ENCODE peak calls at places on chromosomes 13 and 19, in four cellular contexts. Y is memory B cell, Q is SK-N-DZ, I is kidney glomerular epithelial cell. T is an unnamed sample.

GRCh38 chr13:22482496-22483000 is 698.2 kb upstream of the SGCG start:
- DNase-seq in Y (no peak), Q (no peak), I (no peak), T (no peak)

GRCh38 chr13:45954861-45955595 is 97.5 kb downstream of the ZC3H13 start:
- DNase-seq in Y (no peak), Q (no peak), I (no peak), T (no peak)

GRCh38 chr19:48991823-48992570 is 1.1 kb downstream of the GYS1 start:
- DNase-seq in Y (no peak), Q (peak; percentile 31), I (peak; percentile 53), T (no peak)

GRCh38 chr13:84096221-84096620 is 213.9 kb upstream of the SLITRK1 start:
- DNase-seq in Y (no peak), Q (no peak), I (no peak), T (no peak)

GRCh38 chr19:44969437-44969836 is 14.3 kb downstream of the CLPTM1 start:
- DNase-seq in Y (no peak), Q (no peak), I (no peak), T (no peak)

GRCh38 chr19:48480476-48481190 is 11.5 kb downstream of the CYTH2 start:
- DNase-seq in Y (no peak), Q (no peak), I (no peak), T (no peak)

GRCh38 chr19:15234525-15235130 is 2.4 kb upstream of the EPHX3 start:
- DNase-seq in Y (no peak), Q (no peak), I (no peak), T (no peak)

GRCh38 chr13:95524270-95524901 is 28.1 kb upstream of the CLDN10 start:
- DNase-seq in Y (no peak), Q (no peak), I (no peak), T (no peak)

GRCh38 chr13:26587251-26587650 is 29.8 kb downstream of the WASF3 start:
- DNase-seq in Y (no peak), Q (no peak), I (no peak), T (no peak)

GRCh38 chr13:91574756-91575155 is 176.3 kb downstream of the GPC5 start:
- DNase-seq in Y (no peak), Q (no peak), I (no peak), T (no peak)

GRCh38 chr19:45564131-45564780 is 20.3 kb downstream of the OPA3 start:
- DNase-seq in Y (no peak), Q (no peak), I (no peak), T (no peak)

GRCh38 chr19:3027981-3028304 is 1.1 kb downstream of the TLE2 start:
- DNase-seq in Y (no peak), Q (no peak), I (no peak), T (no peak)

GRCh38 chr13:98528663-98529064 is 48.2 kb downstream of the STK24 start:
- DNase-seq in Y (no peak), Q (no peak), I (no peak), T (no peak)

GRCh38 chr19:16899566-16900075 is 10.8 kb downstream of the F2RL3 start:
- DNase-seq in Y (no peak), Q (no peak), I (no peak), T (peak; percentile 74)

GRCh38 chr19:47417107-47417745 is 2.1 kb downstream of the MEIS3 start:
- DNase-seq in Y (no peak), Q (no peak), I (no peak), T (no peak)

GRCh38 chr13:23510979-23511735 is 59.1 kb upstream of the TNFRSF19 start:
- DNase-seq in Y (peak; percentile 2), Q (peak; percentile 67), I (peak; percentile 27), T (no peak)

GRCh38 chr19:40811478-40812341 is 12.7 kb downstream of the EGLN2 start:
- DNase-seq in Y (no peak), Q (no peak), I (no peak), T (no peak)

GRCh38 chr19:39409886-39410619 is 2.4 kb upstream of the PLEKHG2 start:
- DNase-seq in Y (peak; percentile 85), Q (no peak), I (no peak), T (no peak)

GRCh38 chr19:1401138-1401888 is at the start of gene GAMT:
- DNase-seq in Y (peak; percentile 35), Q (peak; percentile 60), I (no peak), T (peak; percentile 76)

GRCh38 chr19:9323557-9323918 is 441 bp upstream of the ZNF559 start:
- DNase-seq in Y (no peak), Q (peak; percentile 84), I (peak; percentile 77), T (peak; percentile 26)